ENCODE peak calls at places on chromosome 11, in nine cellular contexts. W is left ventricle myocardium inferior; U is esophagus squamous epithelium; B is CD8-positive, alpha-beta T cell; I is psoas muscle; K is tibial artery; D is sigmoid colon; R is Panc1; Y is stomach. M is an unnamed sample. For H3K27me3 and H3K4me1, the result is how much of the 10 kb centered on the place peaks cover.

GRCh38 chr11:73288873-73289707 is 17.0 kb downstream of the P2RY6 start:
- DNase-seq in K (peak), B (no peak), D (peak), R (peak), U (peak), W (peak), Y (peak), I (peak), M (peak)

GRCh38 chr11:13297917-13298356 is 20.3 kb downstream of the BMAL1 start:
- DNase-seq in U (no peak), W (no peak), R (no peak), Y (no peak), K (no peak), I (no peak), B (no peak), D (no peak), M (peak)

GRCh38 chr11:1877211-1878133 is 14.2 kb downstream of the PRR33 start:
- DNase-seq in W (peak), R (no peak), U (no peak), K (peak), Y (peak), B (no peak), I (peak), D (peak), M (peak)

GRCh38 chr11:76623171-76623883 is 47.2 kb downstream of the LRRC32 start:
- DNase-seq in D (peak), R (no peak), B (no peak), W (no peak), K (no peak), Y (no peak), U (no peak), I (no peak), M (no peak)

GRCh38 chr11:112477929-112478317 is 217.3 kb upstream of the PLET1 start:
- DNase-seq in U (no peak), K (no peak), R (no peak), W (no peak), D (no peak), Y (no peak), B (no peak), I (no peak), M (no peak)

GRCh38 chr11:859394-860131 is 16.9 kb downstream of the TSPAN4 start:
- DNase-seq in R (no peak), I (peak), Y (peak), W (peak), D (peak), B (no peak), U (no peak), K (no peak), M (peak)

GRCh38 chr11:32478277-32478731 is 43.0 kb upstream of the WT1 start:
- DNase-seq in D (no peak), B (no peak), Y (peak), W (no peak), U (no peak), I (no peak), K (no peak), R (no peak), M (no peak)

GRCh38 chr11:129611661-129612566 is 203.7 kb upstream of the TMEM45B start:
- DNase-seq in U (no peak), I (no peak), B (no peak), D (no peak), R (no peak), Y (no peak), W (no peak), K (no peak), M (no peak)

GRCh38 chr11:74278721-74279148 is 32.7 kb downstream of the P4HA3 start:
- DNase-seq in K (peak), I (no peak), R (peak), B (no peak), D (peak), W (peak), Y (no peak), U (no peak), M (no peak)

GRCh38 chr11:34051349-34052035 is at the start of gene CAPRIN1:
- DNase-seq in K (peak), U (peak), B (peak), D (peak), Y (peak), R (peak), W (peak), I (peak), M (peak)

GRCh38 chr11:20065040-20065805 is 95.1 kb downstream of the DBX1 start:
- DNase-seq in W (no peak), B (no peak), Y (no peak), R (no peak), U (no peak), D (no peak), I (no peak), K (no peak), M (no peak)

GRCh38 chr11:39374963-39375698 is 2084.3 kb downstream of the LRRC4C start:
- DNase-seq in K (no peak), U (no peak), Y (no peak), B (no peak), W (no peak), I (no peak), R (peak), D (no peak), M (no peak)

GRCh38 chr11:44611687-44612437 is 46.4 kb downstream of the CD82 start:
- DNase-seq in U (no peak), K (no peak), R (no peak), I (no peak), D (no peak), B (peak), W (peak), Y (no peak), M (no peak)

GRCh38 chr11:96306933-96307747 is 35.9 kb downstream of the MAML2 start:
- DNase-seq in I (peak), W (peak), Y (peak), U (peak), R (peak), B (no peak), D (peak), K (peak), M (peak)

GRCh38 chr11:123419720-123420466 is 10.2 kb upstream of the GRAMD1B start:
- DNase-seq in W (no peak), K (no peak), U (no peak), B (no peak), I (no peak), Y (no peak), D (no peak), R (no peak), M (no peak)

GRCh38 chr11:71298016-71298550 is 45.7 kb upstream of the SHANK2 start:
- DNase-seq in R (no peak), K (peak), U (no peak), Y (peak), D (peak), B (no peak), I (no peak), W (no peak), M (no peak)

GRCh38 chr11:102312656-102313055 is 4.6 kb upstream of the BIRC3 start:
- DNase-seq in I (no peak), B (no peak), W (no peak), K (no peak), D (no peak), R (no peak), Y (no peak), U (no peak), M (no peak)

GRCh38 chr11:64711138-64711943 is 11.7 kb downstream of the NRXN2 start:
- DNase-seq in Y (no peak), B (no peak), R (no peak), I (no peak), W (no peak), U (no peak), K (no peak), D (no peak), M (no peak)

GRCh38 chr11:64713031-64713780 is 9.8 kb downstream of the NRXN2 start:
- DNase-seq in W (peak), I (no peak), R (no peak), K (no peak), Y (peak), D (no peak), B (no peak), U (no peak), M (peak)

GRCh38 chr11:64712430-64713030 is 10.5 kb downstream of the NRXN2 start:
- DNase-seq in K (no peak), B (no peak), U (no peak), Y (no peak), R (no peak), D (no peak), W (no peak), I (no peak), M (no peak)

GRCh38 chr11:64710418-64711137 is 12.4 kb downstream of the NRXN2 start:
- DNase-seq in U (no peak), K (no peak), I (no peak), D (no peak), Y (no peak), R (no peak), W (no peak), B (no peak), M (no peak)

DNA sequence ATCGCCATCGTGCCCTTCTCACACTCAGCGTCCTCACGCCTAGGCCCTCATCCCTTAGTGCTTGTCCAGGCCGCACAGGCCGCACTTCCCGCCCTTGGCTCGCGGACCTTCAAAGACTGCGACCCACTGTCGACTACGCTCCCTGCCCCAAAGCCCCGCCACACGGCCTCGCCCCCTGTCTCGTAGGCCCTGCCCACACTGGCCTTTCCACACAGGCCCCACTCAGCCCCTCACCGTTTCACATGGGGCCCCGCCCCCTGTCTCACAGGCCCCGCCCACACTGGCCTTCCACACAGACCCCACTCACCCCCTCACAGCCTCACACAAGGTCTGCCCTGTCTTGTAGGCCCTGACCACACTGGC is 11.1 kb downstream of the NRXN2 start:
- DNase-seq in U (no peak), I (no peak), W (no peak), K (no peak), B (no peak), D (no peak), R (no peak), Y (no peak), M (no peak)
- H3K27me3 ChIP-seq in U (under half), I (half or more), W (half or more), K (half or more), B (under half), D (half or more), R (under half), Y (half or more), M (half or more)

DNA sequence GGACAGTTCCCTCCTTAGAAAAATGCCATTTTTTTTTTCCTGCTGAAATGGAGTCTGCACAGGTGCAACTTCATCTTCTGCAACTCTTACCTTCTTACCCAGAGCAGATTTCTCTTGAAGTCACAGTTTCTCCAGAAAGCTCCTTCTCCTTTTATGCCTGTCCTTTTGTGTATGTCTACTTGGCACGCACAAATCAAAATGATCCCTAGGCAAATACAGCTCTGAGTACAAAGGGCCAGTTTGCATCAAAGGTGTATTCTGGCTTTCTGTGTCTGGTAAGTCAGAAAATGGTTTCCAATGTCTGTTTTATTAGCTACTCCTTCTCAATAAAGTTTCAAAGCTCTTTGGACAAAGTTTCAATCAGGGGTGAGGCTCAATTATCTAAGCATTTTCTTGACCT is 2.5 kb downstream of the CLDN25 start:
- DNase-seq in K (no peak), Y (no peak), I (no peak), R (no peak), U (no peak), D (no peak), W (no peak), B (no peak), M (no peak)
- H3K27ac ChIP-seq in K (no peak), Y (no peak), I (no peak), R (no peak), U (no peak), D (no peak), W (no peak), B (no peak), M (no peak)

DNA sequence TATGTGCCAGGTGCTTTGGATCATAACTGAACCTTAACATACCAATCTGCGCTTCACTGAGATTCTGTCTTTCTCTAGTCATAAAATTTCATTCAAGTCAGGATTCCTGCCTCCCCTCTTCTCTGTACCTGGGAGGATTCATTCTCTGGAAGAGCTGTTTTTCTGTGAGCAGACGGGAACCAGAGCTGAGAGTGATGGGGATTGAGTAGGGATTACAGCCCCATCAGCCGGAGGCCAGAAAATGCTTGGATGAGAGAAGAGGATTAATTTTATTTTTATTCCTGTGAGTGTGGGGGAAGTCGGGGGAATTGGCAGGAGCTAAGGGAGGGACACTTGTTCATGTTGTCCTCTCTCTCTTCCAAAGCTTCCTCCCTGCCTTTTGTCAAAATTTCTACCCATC is 4.7 kb downstream of the STX3 start:
- DNase-seq in D (no peak), I (no peak), R (no peak), U (no peak), Y (no peak), K (no peak), B (no peak), W (no peak), M (no peak)
- H3K4me1 ChIP-seq in D (under half), I (under half), R (under half), U (under half), Y (under half), K (under half), B (under half), W (half or more), M (half or more)

DNA sequence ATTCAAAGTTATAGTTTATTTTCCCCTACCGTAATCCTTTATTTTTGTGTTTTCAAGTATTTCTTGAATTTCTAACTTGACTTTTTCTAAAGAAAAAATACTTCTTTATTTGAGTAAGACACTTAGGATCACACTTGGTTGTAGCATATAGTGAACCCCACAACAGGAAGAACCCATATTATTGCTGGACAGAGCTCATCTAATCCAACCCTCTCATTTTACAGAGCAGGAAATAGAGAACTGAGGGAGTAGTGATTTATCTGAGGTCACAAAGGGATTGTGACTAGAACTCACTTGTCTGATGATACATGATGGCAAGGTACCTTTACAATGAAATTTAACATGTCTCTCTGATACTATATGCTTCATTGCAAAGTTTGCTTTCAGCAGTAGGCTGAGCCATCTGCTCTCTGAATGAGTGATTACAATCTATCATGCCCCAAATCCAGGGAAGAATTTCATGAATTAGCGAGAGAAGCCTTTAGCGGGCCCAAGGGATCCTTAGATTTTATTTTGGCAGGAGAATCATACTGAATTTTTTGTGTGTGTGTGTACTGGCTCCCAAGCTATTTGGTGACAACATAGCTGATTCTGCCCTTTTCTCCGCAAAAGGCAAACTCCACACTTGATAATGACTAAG is 9.8 kb downstream of the SLC17A6 start:
- DNase-seq in K (no peak), I (no peak), D (no peak), B (no peak), W (no peak), U (no peak), R (no peak), Y (no peak), M (no peak)
- H3K27me3 ChIP-seq in K (under half), I (under half), D (under half), B (under half), W (half or more), U (under half), R (under half), Y (half or more), M (under half)

M was measured in lower lobe of right lung.